ENCODE peak calls at places on chromosome 4, in eight cellular contexts. F is NCI-H187 treated with DMSO at 0.1 percent for 48 hours; Y is central memory CD4-positive, alpha-beta T cell; C is iris pigment epithelial cell; E is type B pancreatic cell; P is left ventricle myocardium inferior; R is hypothalamus; Z is NCI-H1092. X is an unnamed sample.

GRCh38 chr4:73434311-73434710 is 1.7 kb upstream of the AFP start:
- DNase-seq in C (peak), P (no peak), Y (no peak), F (no peak), R (no peak), E (no peak), Z (no peak), X (peak)

GRCh38 chr4:185932491-185932890 is 120.5 kb upstream of the SORBS2 start:
- DNase-seq in R (no peak), C (peak), Z (no peak), P (no peak), Y (no peak), E (no peak), F (no peak), X (no peak)

GRCh38 chr4:143336828-143337599 is at the start of gene GAB1:
- DNase-seq in C (peak), E (peak), Y (no peak), F (no peak), Z (no peak), P (peak), R (no peak), X (peak)

GRCh38 chr4:87243426-87244053 is 23.1 kb upstream of the KLHL8 start:
- DNase-seq in Z (no peak), Y (no peak), F (no peak), R (no peak), P (no peak), E (no peak), C (no peak), X (no peak)

GRCh38 chr4:110510282-110510681 is 34.3 kb downstream of the ENPEP start:
- DNase-seq in R (no peak), C (no peak), E (no peak), Z (no peak), P (no peak), Y (no peak), F (no peak), X (no peak)

GRCh38 chr4:121728798-121729226 is 32.0 kb upstream of the ANXA5 start:
- DNase-seq in F (no peak), Z (no peak), Y (no peak), C (peak), P (no peak), E (no peak), R (no peak), X (peak)

GRCh38 chr4:3483471-3483921 is 20.4 kb downstream of the DOK7 start:
- DNase-seq in Z (no peak), Y (no peak), E (no peak), R (no peak), F (no peak), P (peak), C (no peak), X (peak)

GRCh38 chr4:52248836-52249235 is 197.7 kb downstream of the SPATA18 start:
- DNase-seq in C (no peak), E (no peak), Y (no peak), P (no peak), F (no peak), Z (no peak), R (no peak), X (no peak)

GRCh38 chr4:138405934-138406567 is 163.9 kb upstream of the SLC7A11 start:
- DNase-seq in Y (no peak), R (no peak), Z (no peak), C (peak), F (no peak), E (no peak), P (no peak), X (peak)

GRCh38 chr4:174198396-174199179 is 84.9 kb downstream of the FBXO8 start:
- DNase-seq in C (peak), E (no peak), Y (no peak), R (no peak), Z (no peak), P (no peak), F (no peak), X (peak)

GRCh38 chr4:42608551-42608950 is 48.4 kb downstream of the ATP8A1 start:
- DNase-seq in R (no peak), Y (no peak), F (no peak), C (no peak), E (no peak), P (no peak), Z (no peak), X (no peak)

GRCh38 chr4:55880652-55881280 is 27.3 kb downstream of the EXOC1 start:
- DNase-seq in P (no peak), Z (no peak), R (no peak), E (no peak), F (no peak), Y (no peak), C (no peak), X (no peak)

GRCh38 chr4:29046166-29046565 is 1674.0 kb upstream of the PCDH7 start:
- DNase-seq in Y (no peak), E (no peak), P (no peak), R (no peak), C (peak), Z (no peak), F (no peak), X (peak)

GRCh38 chr4:122003335-122003734 is 51.5 kb upstream of the TRPC3 start:
- DNase-seq in E (no peak), Z (peak), R (no peak), Y (peak), F (no peak), P (no peak), C (peak), X (peak)

GRCh38 chr4:140809671-140810070 is 53.5 kb upstream of the TBC1D9 start:
- DNase-seq in C (no peak), P (no peak), Z (no peak), Y (no peak), R (no peak), E (no peak), F (no peak), X (no peak)

GRCh38 chr4:70722199-70722791 is 531 bp downstream of the RUFY3 start:
- DNase-seq in F (no peak), Y (peak), E (no peak), P (no peak), R (no peak), C (peak), Z (peak), X (peak)

GRCh38 chr4:89737888-89738287 is 99.1 kb downstream of the SNCA start:
- DNase-seq in P (no peak), Z (no peak), R (no peak), E (no peak), Y (no peak), C (no peak), F (no peak), X (peak)

GRCh38 chr4:158858410-158859189 is 89.8 kb downstream of the FNIP2 start:
- DNase-seq in Z (no peak), Y (no peak), P (no peak), F (no peak), C (peak), E (no peak), R (no peak), X (peak)

GRCh38 chr4:48334900-48335384 is 6.4 kb upstream of the SLAIN2 start:
- DNase-seq in Z (peak), Y (no peak), R (no peak), F (no peak), P (no peak), C (peak), E (no peak), X (no peak)

GRCh38 chr4:122458625-122459024 is 2.1 kb upstream of the IL2 start:
- DNase-seq in P (no peak), R (no peak), C (no peak), F (no peak), Y (peak), E (no peak), Z (no peak), X (peak)

GRCh38 chr4:140686799-140687198 is 69.4 kb downstream of the TBC1D9 start:
- DNase-seq in Z (no peak), Y (no peak), R (no peak), P (no peak), F (no peak), C (no peak), E (no peak), X (peak)

GRCh38 chr4:17313194-17313593 is 198.7 kb downstream of the QDPR start:
- DNase-seq in E (no peak), F (no peak), R (no peak), C (no peak), Y (no peak), Z (no peak), P (no peak), X (no peak)

GRCh38 chr4:87868482-87868881 is 35.7 kb downstream of the MEPE start:
- DNase-seq in Z (no peak), E (no peak), P (no peak), Y (no peak), R (no peak), F (no peak), C (no peak), X (no peak)

GRCh38 chr4:136383126-136383525 is 1149.2 kb downstream of the PCDH18 start:
- DNase-seq in Y (no peak), R (no peak), P (no peak), Z (no peak), F (no peak), E (no peak), C (peak), X (no peak)

GRCh38 chr4:82839624-82840023 is 41.0 kb upstream of the SCD5 start:
- DNase-seq in R (no peak), C (peak), F (no peak), P (no peak), Y (no peak), E (no peak), Z (no peak), X (no peak)